ENCODE peak calls at places on chromosome 7, in five cellular contexts. H, F, I, M and A are unnamed samples.

GRCh38 chr7:143504937-143505297 is 27.2 kb downstream of the TAS2R41 start:
- DNase-seq in F (no peak), M (peak; percentile 78), I (no peak), H (no peak), A (no peak)

GRCh38 chr7:55552320-55553086 is 19.8 kb downstream of the VOPP1 start:
- DNase-seq in H (peak; percentile 90), M (peak; percentile 96), I (peak; percentile 90), F (no peak), A (no peak)

GRCh38 chr7:1922071-1922869 is 252.2 kb downstream of the ELFN1 start:
- DNase-seq in H (peak; percentile 17), F (no peak), M (no peak), I (no peak), A (no peak)

GRCh38 chr7:30450983-30451497 is 27.5 kb downstream of the NOD1 start:
- DNase-seq in F (no peak), I (no peak), M (no peak), H (no peak), A (no peak)

GRCh38 chr7:23100697-23101096 is 4.9 kb upstream of the KLHL7 start:
- DNase-seq in M (no peak), I (no peak), F (peak; percentile 28), H (no peak), A (no peak)

GRCh38 chr7:147081117-147081516 is 964.5 kb downstream of the CNTNAP2 start:
- DNase-seq in M (no peak), I (no peak), F (no peak), H (no peak), A (no peak)

GRCh38 chr7:99733448-99733847 is 1.5 kb downstream of the CYP3A7 start:
- DNase-seq in I (no peak), H (no peak), F (peak; percentile 42), M (no peak), A (peak; percentile 19)

GRCh38 chr7:22791204-22792158 is 31.2 kb downstream of the TOMM7 start:
- DNase-seq in H (peak; percentile 41), F (no peak), M (no peak), I (no peak), A (no peak)

GRCh38 chr7:145909956-145910611 is 206.5 kb upstream of the CNTNAP2 start:
- DNase-seq in H (peak; percentile 0), I (no peak), M (no peak), F (no peak), A (peak; percentile 81)

GRCh38 chr7:20385121-20385520 is 54.4 kb downstream of the ITGB8 start:
- DNase-seq in I (no peak), M (peak; percentile 67), H (peak; percentile 89), F (no peak), A (no peak)

GRCh38 chr7:1403844-1404404 is 55.3 kb downstream of the MICALL2 start:
- DNase-seq in F (no peak), H (peak; percentile 43), I (no peak), M (peak; percentile 63), A (no peak)

GRCh38 chr7:133789951-133790350 is 337.2 kb upstream of the LRGUK start:
- DNase-seq in M (no peak), F (no peak), I (no peak), H (peak; percentile 74), A (no peak)

GRCh38 chr7:101121996-101122932 is 4.6 kb upstream of the SERPINE1 start:
- DNase-seq in F (peak; percentile 93), I (peak; percentile 86), M (peak; percentile 96), H (peak; percentile 99), A (no peak)

GRCh38 chr7:146090023-146090645 is 26.5 kb upstream of the CNTNAP2 start:
- DNase-seq in F (peak; percentile 8), M (no peak), H (no peak), I (peak; percentile 15), A (peak; percentile 83)

GRCh38 chr7:123557016-123557630 is 495 bp downstream of the NDUFA5 start:
- DNase-seq in H (peak; percentile 10), I (peak; percentile 12), M (no peak), F (no peak), A (no peak)

GRCh38 chr7:73451780-73452398 is 18.3 kb downstream of the FZD9 start:
- DNase-seq in F (peak; percentile 57), H (peak; percentile 74), I (no peak), M (peak; percentile 68), A (peak; percentile 62)

GRCh38 chr7:73433924-73434700 is 534 bp downstream of the FZD9 start:
- DNase-seq in M (no peak), I (no peak), F (no peak), H (no peak), A (no peak)

GRCh38 chr7:49038821-49039358 is 114.5 kb downstream of the CDC14C start:
- DNase-seq in F (no peak), M (no peak), I (no peak), H (no peak), A (no peak)

GRCh38 chr7:135486258-135486657 is 23.6 kb downstream of the CNOT4 start:
- DNase-seq in H (peak; percentile 33), F (no peak), I (no peak), M (no peak), A (no peak)

GRCh38 chr7:131956864-131957263 is 400.4 kb upstream of the PODXL start:
- DNase-seq in H (no peak), I (no peak), F (no peak), M (no peak), A (no peak)

GRCh38 chr7:139700505-139701235 is 77.1 kb downstream of the HIPK2 start:
- DNase-seq in M (no peak), H (no peak), F (no peak), I (no peak), A (no peak)

GRCh38 chr7:26704786-26705185 is 159.6 kb downstream of the SKAP2 start:
- DNase-seq in I (no peak), M (peak; percentile 26), F (no peak), H (peak; percentile 58), A (no peak)

GRCh38 chr7:20896996-20897395 is 110.3 kb upstream of the SP8 start:
- DNase-seq in F (no peak), H (no peak), M (no peak), I (no peak), A (no peak)

GRCh38 chr7:7347045-7347444 is 164.7 kb downstream of the C1GALT1 start:
- DNase-seq in F (no peak), I (no peak), M (no peak), H (no peak), A (no peak)

GRCh38 chr7:78472519-78472918 is 673.9 kb downstream of the PHTF2 start:
- DNase-seq in F (no peak), M (no peak), H (peak; percentile 93), I (no peak), A (no peak)

GRCh38 chr7:52555805-52556204 is 479.6 kb upstream of the POM121L12 start:
- DNase-seq in I (no peak), F (no peak), H (no peak), M (no peak), A (no peak)

GRCh38 chr7:138267934-138268333 is 191.7 kb downstream of the AKR1D1 start:
- DNase-seq in H (no peak), I (no peak), M (no peak), F (no peak), A (no peak)
- H2AFZ ChIP-seq in H (no peak overlapping the region), I (no peak overlapping the region), M (no peak overlapping the region), F (no peak overlapping the region), A (no peak overlapping the region)

GRCh38 chr7:156374335-156374734 is 266.2 kb upstream of the RNF32 start:
- DNase-seq in F (no peak), I (no peak), M (no peak), H (no peak), A (no peak)

GRCh38 chr7:156379242-156380070 is 261.1 kb upstream of the RNF32 start:
- DNase-seq in H (no peak), M (no peak), F (peak; percentile 83), I (no peak), A (no peak)

GRCh38 chr7:156380261-156380660 is 260.3 kb upstream of the RNF32 start:
- DNase-seq in I (no peak), F (peak; percentile 22), H (no peak), M (no peak), A (no peak)

GRCh38 chr7:156376317-156376716 is 264.3 kb upstream of the RNF32 start:
- DNase-seq in I (no peak), H (no peak), M (no peak), F (no peak), A (no peak)

GRCh38 chr7:156378806-156379205 is 261.8 kb upstream of the RNF32 start:
- DNase-seq in M (no peak), F (no peak), I (no peak), H (no peak), A (no peak)
- H3K9me3 ChIP-seq in M (no peaks in the 10 kb centered on the region), F (no peaks in the 10 kb centered on the region), I (no peaks in the 10 kb centered on the region), H (peaks cover 45% of the 10 kb centered on the region), A (no peaks in the 10 kb centered on the region)

GRCh38 chr7:118152632-118153031 is 31.3 kb upstream of the LSM8 start:
- DNase-seq in H (no peak), F (no peak), I (no peak), M (no peak), A (no peak)
- H2AFZ ChIP-seq in H (no peak overlapping the region), F (no peak overlapping the region), I (no peak overlapping the region), M (no peak overlapping the region), A (no peak overlapping the region)

GRCh38 chr7:154578351-154578750 is 424.6 kb downstream of the PAXIP1 start:
- DNase-seq in F (no peak), M (no peak), I (no peak), H (no peak), A (no peak)
- H3K9me3 ChIP-seq in F (peaks cover 11% of the 10 kb centered on the region), M (peaks cover 4% of the 10 kb centered on the region), I (no peaks in the 10 kb centered on the region), H (peaks cover 63% of the 10 kb centered on the region), A (peaks cover 9% of the 10 kb centered on the region)

GRCh38 chr7:151518781-151519044 is 982 bp downstream of the RHEB start:
- DNase-seq in M (peak; percentile 47), I (no peak), F (no peak), H (no peak), A (no peak)
- H2AFZ ChIP-seq in M (no peak overlapping the region), I (no peak overlapping the region), F (no peak overlapping the region), H (peak overlapping the region; percentile 85), A (no peak overlapping the region)

DNA sequence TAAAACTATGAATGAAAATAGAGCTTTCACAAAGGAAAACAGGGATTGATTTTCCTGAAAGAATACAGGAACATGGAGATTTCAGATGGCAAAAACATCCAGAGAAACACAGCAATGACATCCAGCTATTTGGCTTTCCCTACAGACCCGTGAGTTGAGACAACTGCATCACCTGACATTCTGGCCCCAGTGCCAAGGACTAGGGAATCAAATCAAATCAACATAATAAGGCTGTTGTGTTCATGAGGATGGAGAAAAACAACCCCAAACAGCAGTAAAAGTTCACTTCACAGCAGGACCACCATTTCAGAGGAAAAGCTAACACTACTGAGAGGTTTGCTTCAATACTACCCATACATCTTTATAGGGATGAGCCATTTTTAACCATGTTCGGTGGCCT is 25.5 kb downstream of the ETV1 start:
- DNase-seq in F (no peak), M (no peak), I (no peak), H (no peak), A (no peak)
- H3K9me3 ChIP-seq in F (peaks cover 63% of the 10 kb centered on the region), M (no peaks in the 10 kb centered on the region), I (no peaks in the 10 kb centered on the region), H (no peaks in the 10 kb centered on the region), A (no peaks in the 10 kb centered on the region)

DNA sequence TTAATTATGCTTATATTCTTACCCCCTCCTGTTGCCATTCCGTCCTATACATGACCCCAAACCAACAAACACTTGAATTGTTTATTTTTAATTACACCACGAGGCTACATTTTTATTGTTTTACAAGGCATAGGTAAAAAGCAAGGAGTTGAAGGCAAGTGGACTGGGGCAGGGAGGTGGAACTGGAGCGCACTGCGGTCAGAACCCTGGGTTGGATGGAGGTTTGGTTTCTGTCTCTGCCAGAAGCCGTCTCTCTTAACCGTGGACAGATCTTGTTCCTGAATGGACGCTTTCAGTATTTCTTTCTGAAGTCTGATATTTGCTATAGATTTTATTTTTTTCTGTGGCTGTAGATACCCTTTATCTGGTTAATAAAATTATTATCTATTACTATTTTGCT is 19.9 kb upstream of the IGFBP3 start:
- DNase-seq in M (no peak), H (no peak), F (no peak), I (no peak), A (no peak)
- H2AFZ ChIP-seq in M (no peak overlapping the region), H (no peak overlapping the region), F (peak overlapping the region; percentile 11), I (no peak overlapping the region), A (no peak overlapping the region)

GRCh38 chr7:64320547-64321495 is 7.1 kb downstream of the ZNF736 start:
- DNase-seq in I (no peak), F (no peak), M (no peak), H (no peak), A (peak; percentile 85)
- H3K9me3 ChIP-seq in I (peaks cover 7% of the 10 kb centered on the region), F (peaks cover 56% of the 10 kb centered on the region), M (no peaks in the 10 kb centered on the region), H (peaks cover 8% of the 10 kb centered on the region), A (peaks cover 44% of the 10 kb centered on the region)